ENCODE peak calls at places on chromosomes 6 and 20, in ten cellular contexts. Z is RPMI8226; S is cardiac fibroblast; C is HT-29; M is trophoblast cell; K is nephron progenitor cell; W is GM06990; E is cardiac muscle cell; G is myocyte; Q is stimulated activated CD4-positive, alpha-beta T cell treated with anti-CD3 and anti-CD28 coated beads, Interleukin-2, amount 100 ng/mL, for 48 hours. U is an unnamed sample.

GRCh38 chr6:161076211-161076677 is 84.7 kb downstream of the MAP3K4 start:
- DNase-seq in Z (no peak), S (peak), C (no peak), M (no peak), K (no peak), W (no peak), E (peak), G (no peak), Q (no peak), U (no peak)

GRCh38 chr6:99590728-99591672 is 15.6 kb upstream of the PRDM13 start:
- DNase-seq in Z (no peak), S (no peak), C (no peak), M (no peak), K (peak), W (no peak), E (no peak), G (no peak), Q (no peak), U (peak)

GRCh38 chr6:133184798-133185380 is 56.3 kb upstream of the EYA4 start:
- DNase-seq in Z (peak), S (peak), C (peak), M (no peak), K (no peak), W (no peak), E (peak), G (peak), Q (no peak), U (no peak)

GRCh38 chr6:143115698-143116097 is 55.0 kb downstream of the AIG1 start:
- DNase-seq in Z (no peak), S (no peak), C (no peak), M (no peak), K (no peak), W (no peak), E (no peak), G (no peak), Q (no peak), U (no peak)

GRCh38 chr6:98875375-98875774 is 41.0 kb downstream of the POU3F2 start:
- DNase-seq in Z (no peak), S (no peak), C (no peak), M (no peak), K (no peak), W (no peak), E (no peak), G (peak), Q (no peak), U (no peak)

GRCh38 chr6:121951918-121952379 is 447.5 kb upstream of the HSF2 start:
- DNase-seq in Z (no peak), S (peak), C (no peak), M (no peak), K (no peak), W (no peak), E (peak), G (peak), Q (no peak), U (no peak)

GRCh38 chr20:50067461-50067860 is 45.5 kb downstream of the UBE2V1 start:
- DNase-seq in Z (no peak), S (no peak), C (no peak), M (peak), K (no peak), W (no peak), E (no peak), G (no peak), Q (no peak), U (no peak)

GRCh38 chr6:129766959-129767728 is 57.2 kb upstream of the ARHGAP18 start:
- DNase-seq in Z (peak), S (peak), C (no peak), M (peak), K (peak), W (peak), E (peak), G (peak), Q (peak), U (peak)

GRCh38 chr20:50191065-50191565 is 485 bp downstream of the CEBPB start:
- DNase-seq in Z (peak), S (no peak), C (no peak), M (no peak), K (no peak), W (peak), E (no peak), G (peak), Q (peak), U (no peak)

GRCh38 chr20:22807045-22807444 is 222.7 kb upstream of the FOXA2 start:
- DNase-seq in Z (no peak), S (no peak), C (peak), M (no peak), K (no peak), W (no peak), E (no peak), G (no peak), Q (no peak), U (no peak)

GRCh38 chr20:62636446-62636845 is 5.9 kb upstream of the SLCO4A1 start:
- DNase-seq in Z (no peak), S (no peak), C (no peak), M (no peak), K (no peak), W (no peak), E (no peak), G (no peak), Q (no peak), U (no peak)

GRCh38 chr6:44028767-44029166 is 98.5 kb downstream of the MRPL14 start:
- DNase-seq in Z (no peak), S (peak), C (no peak), M (no peak), K (no peak), W (no peak), E (peak), G (peak), Q (no peak), U (no peak)

GRCh38 chr6:106300944-106301343 is 24.6 kb downstream of the ATG5 start:
- DNase-seq in Z (peak), S (peak), C (peak), M (no peak), K (no peak), W (no peak), E (peak), G (peak), Q (no peak), U (no peak)

GRCh38 chr20:9686866-9687265 is 152.0 kb downstream of the PAK5 start:
- DNase-seq in Z (no peak), S (no peak), C (no peak), M (no peak), K (no peak), W (no peak), E (no peak), G (no peak), Q (no peak), U (no peak)

GRCh38 chr6:1191141-1191630 is 120.7 kb upstream of the FOXQ1 start:
- DNase-seq in Z (no peak), S (no peak), C (no peak), M (no peak), K (no peak), W (no peak), E (no peak), G (no peak), Q (no peak), U (no peak)

GRCh38 chr6:138692058-138692977 is 81.3 kb upstream of the CCDC28A start:
- DNase-seq in Z (peak), S (peak), C (peak), M (peak), K (peak), W (peak), E (peak), G (peak), Q (peak), U (peak)

GRCh38 chr20:31608256-31608980 is 3.3 kb downstream of the ID1 start:
- DNase-seq in Z (peak), S (peak), C (peak), M (peak), K (peak), W (no peak), E (peak), G (peak), Q (no peak), U (peak)

GRCh38 chr6:72733045-72733444 is 111.2 kb downstream of the KCNQ5 start:
- DNase-seq in Z (no peak), S (no peak), C (no peak), M (no peak), K (no peak), W (no peak), E (no peak), G (no peak), Q (no peak), U (no peak)

GRCh38 chr6:43267619-43268347 is 24.5 kb downstream of the TTBK1 start:
- DNase-seq in Z (no peak), S (no peak), C (peak), M (no peak), K (no peak), W (no peak), E (no peak), G (no peak), Q (no peak), U (no peak)

GRCh38 chr6:121515615-121516265 is 80.3 kb downstream of the GJA1 start:
- DNase-seq in Z (no peak), S (peak), C (no peak), M (no peak), K (no peak), W (no peak), E (peak), G (no peak), Q (no peak), U (no peak)

GRCh38 chr20:37893566-37894241 is 9.2 kb upstream of the VSTM2L start:
- DNase-seq in Z (no peak), S (no peak), C (no peak), M (no peak), K (no peak), W (no peak), E (no peak), G (no peak), Q (no peak), U (no peak)

GRCh38 chr6:69693749-69694148 is 103.1 kb downstream of the LMBRD1 start:
- DNase-seq in Z (no peak), S (no peak), C (no peak), M (no peak), K (no peak), W (no peak), E (peak), G (no peak), Q (no peak), U (no peak)

GRCh38 chr20:4051413-4052138 is 36.2 kb upstream of the RNF24 start:
- DNase-seq in Z (no peak), S (peak), C (no peak), M (no peak), K (no peak), W (no peak), E (peak), G (no peak), Q (no peak), U (no peak)

GRCh38 chr6:46490425-46491200 is 636 bp downstream of the RCAN2 start:
- DNase-seq in Z (peak), S (peak), C (no peak), M (no peak), K (peak), W (no peak), E (peak), G (peak), Q (no peak), U (peak)

GRCh38 chr6:16486661-16487060 is 248.3 kb downstream of the GMPR start:
- DNase-seq in Z (no peak), S (no peak), C (no peak), M (no peak), K (no peak), W (no peak), E (no peak), G (no peak), Q (no peak), U (no peak)

GRCh38 chr20:1317545-1318255 is 11.2 kb downstream of the SDCBP2 start:
- DNase-seq in Z (no peak), S (no peak), C (no peak), M (no peak), K (no peak), W (no peak), E (no peak), G (no peak), Q (no peak), U (no peak)

GRCh38 chr6:158459726-158460125 is 100.2 kb upstream of the TMEM181 start:
- DNase-seq in Z (no peak), S (no peak), C (no peak), M (no peak), K (no peak), W (no peak), E (no peak), G (no peak), Q (no peak), U (no peak)

GRCh38 chr20:8389381-8390368 is 257.6 kb downstream of the PLCB1 start:
- DNase-seq in Z (peak), S (peak), C (peak), M (no peak), K (no peak), W (no peak), E (peak), G (peak), Q (no peak), U (no peak)

GRCh38 chr6:163457637-163458561 is 43.4 kb downstream of the QKI start:
- DNase-seq in Z (no peak), S (peak), C (no peak), M (peak), K (no peak), W (no peak), E (peak), G (peak), Q (no peak), U (no peak)

GRCh38 chr20:25220810-25221591 is 25.5 kb downstream of the ENTPD6 start:
- DNase-seq in Z (no peak), S (no peak), C (no peak), M (no peak), K (no peak), W (no peak), E (no peak), G (no peak), Q (no peak), U (no peak)

GRCh38 chr6:50899306-50899840 is 80.7 kb downstream of the TFAP2B start:
- DNase-seq in Z (no peak), S (no peak), C (no peak), M (no peak), K (no peak), W (no peak), E (no peak), G (no peak), Q (no peak), U (no peak)

GRCh38 chr20:9474835-9475413 is 39.5 kb upstream of the LAMP5 start:
- DNase-seq in Z (no peak), S (no peak), C (no peak), M (no peak), K (no peak), W (no peak), E (no peak), G (no peak), Q (no peak), U (no peak)

GRCh38 chr20:24118781-24119175 is 130.2 kb upstream of the GGTLC1 start:
- DNase-seq in Z (no peak), S (peak), C (no peak), M (no peak), K (no peak), W (no peak), E (peak), G (no peak), Q (no peak), U (no peak)

GRCh38 chr6:2684766-2685754 is 65.7 kb downstream of the MYLK4 start:
- DNase-seq in Z (no peak), S (no peak), C (no peak), M (no peak), K (no peak), W (no peak), E (no peak), G (no peak), Q (no peak), U (no peak)

GRCh38 chr20:10673831-10674683 is at the start of gene JAG1:
- DNase-seq in Z (peak), S (peak), C (peak), M (peak), K (peak), W (peak), E (peak), G (peak), Q (peak), U (peak)

GRCh38 chr20:760751-761417 is 7.4 kb downstream of the SLC52A3 start:
- DNase-seq in Z (peak), S (peak), C (no peak), M (peak), K (peak), W (peak), E (peak), G (no peak), Q (peak), U (peak)